ENCODE peak calls at places on chromosomes 16 and 17, in ten cellular contexts. One of them, this sample, is unnamed. For H3K4me1, the result is how much of the 10 kb centered on the place peaks cover.

GRCh38 chr17:64001763-64002529 is 3.8 kb downstream of the PRR29 start:
- DNase-seq in tibial nerve: no peak
- DNase-seq in endothelial cell of umbilical vein: peak
- DNase-seq in breast epithelium: no peak
- DNase-seq in Peyer's patch: peak
- DNase-seq in spleen: peak
- DNase-seq in HepG2: no peak
- DNase-seq in HCT116: no peak
- DNase-seq in A549: no peak
- DNase-seq in ovary: no peak
- DNase-seq in this sample: no peak

GRCh38 chr17:927611-928461 is 51.7 kb downstream of the NXN start:
- DNase-seq in A549: peak
- DNase-seq in spleen: no peak
- DNase-seq in Peyer's patch: no peak
- DNase-seq in endothelial cell of umbilical vein: peak
- DNase-seq in HCT116: peak
- DNase-seq in breast epithelium: peak
- DNase-seq in HepG2: no peak
- DNase-seq in ovary: no peak
- DNase-seq in tibial nerve: no peak
- DNase-seq in this sample: no peak

GRCh38 chr17:65936013-65936412 is 255.9 kb downstream of the CEP112 start:
- DNase-seq in A549: no peak
- DNase-seq in tibial nerve: no peak
- DNase-seq in HepG2: no peak
- DNase-seq in endothelial cell of umbilical vein: peak
- DNase-seq in breast epithelium: no peak
- DNase-seq in Peyer's patch: no peak
- DNase-seq in HCT116: no peak
- DNase-seq in spleen: no peak
- DNase-seq in ovary: no peak
- DNase-seq in this sample: no peak

GRCh38 chr17:29582767-29583166 is 6.7 kb downstream of the GIT1 start:
- DNase-seq in HepG2: no peak
- DNase-seq in tibial nerve: no peak
- DNase-seq in endothelial cell of umbilical vein: no peak
- DNase-seq in Peyer's patch: no peak
- DNase-seq in breast epithelium: no peak
- DNase-seq in A549: no peak
- DNase-seq in HCT116: no peak
- DNase-seq in ovary: no peak
- DNase-seq in spleen: no peak
- DNase-seq in this sample: no peak

GRCh38 chr17:1552911-1553310 is 9.7 kb downstream of the PITPNA start:
- DNase-seq in breast epithelium: no peak
- DNase-seq in ovary: no peak
- DNase-seq in tibial nerve: no peak
- DNase-seq in Peyer's patch: no peak
- DNase-seq in A549: no peak
- DNase-seq in HepG2: no peak
- DNase-seq in HCT116: no peak
- DNase-seq in spleen: peak
- DNase-seq in endothelial cell of umbilical vein: no peak
- DNase-seq in this sample: no peak

GRCh38 chr17:13437966-13438779 is 163.6 kb downstream of the HS3ST3A1 start:
- DNase-seq in endothelial cell of umbilical vein: no peak
- DNase-seq in breast epithelium: no peak
- DNase-seq in Peyer's patch: peak
- DNase-seq in A549: no peak
- DNase-seq in HCT116: no peak
- DNase-seq in ovary: no peak
- DNase-seq in HepG2: peak
- DNase-seq in tibial nerve: no peak
- DNase-seq in spleen: no peak
- DNase-seq in this sample: no peak

GRCh38 chr17:81336296-81336929 is 41.3 kb upstream of the SLC38A10 start:
- DNase-seq in breast epithelium: no peak
- DNase-seq in tibial nerve: no peak
- DNase-seq in spleen: peak
- DNase-seq in endothelial cell of umbilical vein: no peak
- DNase-seq in HCT116: no peak
- DNase-seq in A549: no peak
- DNase-seq in ovary: peak
- DNase-seq in Peyer's patch: no peak
- DNase-seq in HepG2: no peak
- DNase-seq in this sample: peak

GRCh38 chr17:70658840-70659239 is 489.5 kb downstream of the KCNJ2 start:
- DNase-seq in Peyer's patch: no peak
- DNase-seq in HepG2: no peak
- DNase-seq in A549: no peak
- DNase-seq in spleen: no peak
- DNase-seq in HCT116: no peak
- DNase-seq in tibial nerve: no peak
- DNase-seq in ovary: no peak
- DNase-seq in endothelial cell of umbilical vein: no peak
- DNase-seq in breast epithelium: no peak
- DNase-seq in this sample: no peak

GRCh38 chr17:45775576-45776011 is 8.5 kb upstream of the CRHR1 start:
- DNase-seq in spleen: no peak
- DNase-seq in ovary: no peak
- DNase-seq in HepG2: no peak
- DNase-seq in tibial nerve: no peak
- DNase-seq in endothelial cell of umbilical vein: no peak
- DNase-seq in breast epithelium: peak
- DNase-seq in HCT116: no peak
- DNase-seq in Peyer's patch: no peak
- DNase-seq in A549: no peak
- DNase-seq in this sample: peak

GRCh38 chr17:32323784-32324590 is 18.0 kb downstream of the C17orf75 start:
- DNase-seq in Peyer's patch: peak
- DNase-seq in A549: no peak
- DNase-seq in HCT116: no peak
- DNase-seq in spleen: peak
- DNase-seq in ovary: no peak
- DNase-seq in endothelial cell of umbilical vein: peak
- DNase-seq in tibial nerve: no peak
- DNase-seq in HepG2: no peak
- DNase-seq in breast epithelium: peak
- DNase-seq in this sample: peak

DNA sequence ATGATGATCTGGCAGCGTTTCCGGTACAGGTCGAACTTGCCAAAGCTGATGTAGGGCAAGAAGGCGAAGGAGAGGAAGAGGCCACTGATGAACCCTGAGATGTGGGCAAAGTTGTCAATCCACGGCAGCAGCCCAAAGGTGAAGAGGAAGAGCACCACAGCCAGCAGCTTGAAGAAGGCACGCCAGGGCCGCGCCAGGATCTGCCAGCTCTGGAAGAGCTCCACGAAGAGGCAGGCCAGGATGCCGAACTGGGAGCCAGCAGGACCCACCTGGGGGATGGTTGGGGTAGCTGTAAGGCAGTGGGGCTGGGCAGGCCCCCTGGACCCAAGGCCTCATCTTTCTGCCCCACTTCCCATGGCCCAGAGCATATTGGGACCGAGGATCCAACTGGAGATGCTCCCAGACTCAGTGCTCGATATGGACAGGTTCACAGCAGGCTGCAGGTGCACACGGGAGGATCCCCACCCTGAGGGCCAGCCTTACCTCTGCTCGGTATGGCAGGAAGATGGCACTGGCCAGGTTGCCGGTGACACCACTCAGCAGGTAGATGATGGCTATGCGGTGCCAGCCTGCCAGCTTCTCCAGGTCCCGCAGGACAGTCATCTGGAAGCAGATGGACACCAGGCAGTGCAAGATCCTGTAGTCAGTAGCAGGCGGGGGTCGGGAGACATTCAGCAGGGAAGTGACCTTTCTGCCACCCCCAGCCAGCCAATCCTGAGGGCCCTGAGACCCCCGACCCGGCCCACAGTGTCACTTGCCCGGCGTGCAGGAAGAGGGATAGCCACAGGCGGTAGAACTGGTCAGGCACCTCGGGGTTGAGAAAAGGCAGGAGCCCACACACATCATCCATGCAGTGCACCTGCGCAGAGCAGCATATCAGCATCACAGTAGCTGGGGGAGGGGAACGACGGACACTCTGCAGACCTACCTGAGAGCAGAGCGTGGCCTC is 5.1 kb downstream of the SNRNP25 start:
- DNase-seq in HepG2: no peak
- DNase-seq in breast epithelium: no peak
- DNase-seq in endothelial cell of umbilical vein: no peak
- DNase-seq in A549: no peak
- DNase-seq in ovary: no peak
- DNase-seq in Peyer's patch: no peak
- DNase-seq in HCT116: no peak
- DNase-seq in spleen: peak
- DNase-seq in tibial nerve: no peak
- DNase-seq in this sample: no peak
- TF ChIP-seq POLR2A in HepG2: no peak
- TF ChIP-seq POLR2A in breast epithelium: no peak
- TF ChIP-seq POLR2A in endothelial cell of umbilical vein: no peak
- TF ChIP-seq POLR2A in A549: no peak
- TF ChIP-seq POLR2A in ovary: no peak
- TF ChIP-seq POLR2A in Peyer's patch: no peak
- TF ChIP-seq POLR2A in HCT116: no peak
- TF ChIP-seq POLR2A in spleen: no peak
- TF ChIP-seq POLR2A in tibial nerve: no peak
- TF ChIP-seq POLR2A in this sample: no peak

DNA sequence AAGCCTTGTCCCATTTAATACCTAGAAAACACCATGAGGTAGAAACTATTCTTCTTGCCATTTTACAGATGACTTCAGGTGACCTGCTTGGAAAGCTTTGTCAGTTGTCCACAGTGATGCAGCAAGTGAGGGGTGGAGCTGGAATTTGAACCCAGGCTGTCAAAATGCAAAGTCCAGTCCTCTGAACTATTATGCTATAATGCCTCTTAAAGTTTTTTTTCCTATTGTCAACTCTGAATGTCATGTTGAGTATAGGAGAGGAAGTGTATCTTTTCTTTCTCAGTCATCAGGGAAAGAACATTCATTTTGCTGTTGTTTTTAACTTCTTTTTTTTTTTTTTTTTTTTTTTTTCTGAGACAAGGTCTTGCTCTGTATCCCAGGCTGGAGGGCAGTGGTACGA is 525.6 kb downstream of the XYLT1 start:
- DNase-seq in HepG2: no peak
- DNase-seq in tibial nerve: no peak
- DNase-seq in breast epithelium: no peak
- DNase-seq in endothelial cell of umbilical vein: no peak
- DNase-seq in spleen: no peak
- DNase-seq in ovary: no peak
- DNase-seq in HCT116: no peak
- DNase-seq in Peyer's patch: peak
- DNase-seq in A549: no peak
- DNase-seq in this sample: no peak
- H3K4me1 ChIP-seq in HepG2: under half
- H3K4me1 ChIP-seq in tibial nerve: under half
- H3K4me1 ChIP-seq in breast epithelium: under half
- H3K4me1 ChIP-seq in endothelial cell of umbilical vein: under half
- H3K4me1 ChIP-seq in spleen: under half
- H3K4me1 ChIP-seq in ovary: under half
- H3K4me1 ChIP-seq in HCT116: under half
- H3K4me1 ChIP-seq in Peyer's patch: under half
- H3K4me1 ChIP-seq in A549: under half
- H3K4me1 ChIP-seq in this sample: under half

DNA sequence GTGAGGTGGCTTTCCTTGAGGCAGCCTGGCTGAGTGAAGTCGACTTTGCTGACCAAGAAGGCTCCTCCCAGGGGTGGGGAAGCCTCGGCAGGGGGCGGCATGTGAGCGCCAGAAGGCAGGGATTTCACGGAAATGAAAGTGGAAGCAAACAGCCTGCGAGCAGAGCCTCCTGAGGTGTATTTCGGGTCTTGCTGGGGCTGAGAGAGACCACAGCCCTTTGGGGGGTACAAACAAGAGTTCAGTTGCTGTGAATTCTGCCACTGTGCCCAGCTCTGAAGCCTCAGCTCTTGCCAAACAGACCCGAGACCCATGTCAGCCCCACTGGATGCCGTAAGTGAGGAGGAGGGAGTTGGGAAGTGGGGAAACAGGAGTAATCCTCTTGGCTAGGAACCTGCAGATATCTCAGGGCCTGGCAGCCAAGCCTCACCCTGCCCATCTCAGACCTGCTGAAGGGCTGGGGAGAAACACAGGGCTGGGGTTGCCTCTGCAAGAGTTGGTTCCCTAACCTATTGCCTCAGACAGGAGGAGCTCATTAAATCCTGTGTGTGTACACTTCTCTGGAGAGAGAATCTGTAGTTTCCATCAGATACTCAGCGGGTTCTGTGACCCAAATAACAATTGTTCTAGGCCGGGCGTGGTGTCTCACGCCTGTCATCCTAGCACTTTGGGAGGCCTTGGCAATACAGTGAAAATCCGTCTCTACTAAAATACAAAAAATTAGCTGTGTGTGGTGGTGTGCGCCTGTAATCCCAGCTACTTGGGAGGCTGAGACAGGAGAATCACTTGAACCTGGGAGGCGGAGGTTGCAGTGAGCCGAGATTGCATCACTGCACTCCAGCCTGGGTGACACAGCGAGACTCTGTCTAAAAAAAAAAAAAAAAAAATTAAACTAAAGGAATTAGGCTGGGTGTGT is at the start of gene IFI35:
- DNase-seq in ovary: peak
- DNase-seq in HepG2: peak
- DNase-seq in spleen: peak
- DNase-seq in Peyer's patch: peak
- DNase-seq in endothelial cell of umbilical vein: peak
- DNase-seq in breast epithelium: peak
- DNase-seq in A549: peak
- DNase-seq in HCT116: peak
- DNase-seq in tibial nerve: peak
- DNase-seq in this sample: peak
- TF ChIP-seq CTCF in ovary: no peak
- TF ChIP-seq CTCF in HepG2: peak
- TF ChIP-seq CTCF in spleen: peak
- TF ChIP-seq CTCF in Peyer's patch: peak
- TF ChIP-seq CTCF in endothelial cell of umbilical vein: peak
- TF ChIP-seq CTCF in breast epithelium: peak
- TF ChIP-seq CTCF in A549: peak
- TF ChIP-seq CTCF in HCT116: peak
- TF ChIP-seq CTCF in tibial nerve: peak
- TF ChIP-seq CTCF in this sample: peak

DNA sequence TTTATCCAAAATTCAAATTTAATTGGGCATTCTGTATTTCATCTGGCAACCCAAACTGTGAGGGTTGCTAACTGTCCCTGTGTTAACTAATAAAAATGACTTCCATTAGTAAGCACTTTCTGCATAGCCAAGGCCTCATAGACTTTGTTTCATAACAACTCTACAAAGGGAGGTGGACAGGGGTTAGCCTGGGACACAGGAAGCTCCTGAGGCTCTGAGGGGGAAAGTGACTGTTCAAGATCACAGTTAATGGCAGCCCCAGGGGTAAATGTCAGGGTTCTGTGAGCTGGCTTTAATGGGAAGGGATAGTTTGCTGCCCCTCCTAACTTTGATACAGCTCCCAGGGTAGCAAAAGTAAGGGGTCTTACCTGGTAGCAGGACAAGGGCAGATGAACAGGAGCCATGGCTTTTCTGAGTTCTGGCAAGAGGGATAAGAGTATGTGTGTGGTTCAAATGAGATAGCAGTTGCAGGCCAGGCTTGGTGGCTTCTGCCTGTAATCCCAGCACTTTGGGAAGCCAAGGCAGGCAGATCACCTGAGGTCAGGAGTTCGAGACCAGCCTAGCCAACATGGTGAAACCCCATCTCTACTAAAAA is 2.2 kb downstream of the HEATR9 start:
- DNase-seq in HCT116: no peak
- DNase-seq in tibial nerve: no peak
- DNase-seq in A549: no peak
- DNase-seq in endothelial cell of umbilical vein: no peak
- DNase-seq in breast epithelium: no peak
- DNase-seq in spleen: no peak
- DNase-seq in Peyer's patch: no peak
- DNase-seq in HepG2: peak
- DNase-seq in ovary: no peak
- DNase-seq in this sample: no peak
- TF ChIP-seq POLR2A in HCT116: no peak
- TF ChIP-seq POLR2A in tibial nerve: no peak
- TF ChIP-seq POLR2A in A549: no peak
- TF ChIP-seq POLR2A in endothelial cell of umbilical vein: no peak
- TF ChIP-seq POLR2A in breast epithelium: no peak
- TF ChIP-seq POLR2A in spleen: no peak
- TF ChIP-seq POLR2A in Peyer's patch: no peak
- TF ChIP-seq POLR2A in HepG2: no peak
- TF ChIP-seq POLR2A in ovary: no peak
- TF ChIP-seq POLR2A in this sample: no peak

This sample was measured in body of pancreas.